ENCODE peak calls at places on chromosomes 6 and 20, in six cellular contexts. B is pancreas, U is transverse colon, X is RWPE1, V is AG04450, H is GM23338. J is an unnamed sample.
A peak's percentile ranks its signal among the peaks of the same experiment; 100 is the strongest.

GRCh38 chr6:4413073-4413472 is 277.7 kb upstream of the ECI2 start:
- DNase-seq in B (no peak), U (no peak), X (no peak), V (peak; percentile 16), H (no peak), J (no peak)

GRCh38 chr20:18511566-18511965 is 3.8 kb downstream of the SEC23B start:
- DNase-seq in B (no peak), U (no peak), X (no peak), V (no peak), H (no peak), J (no peak)

GRCh38 chr6:113018351-113019151 is 671.4 kb downstream of the RFPL4B start:
- DNase-seq in B (no peak), U (peak; percentile 27), X (peak; percentile 4), V (no peak), H (no peak), J (peak; percentile 36)

GRCh38 chr6:29737707-29738630 is 14.7 kb downstream of the HLA-F start:
- DNase-seq in B (no peak), U (peak; percentile 75), X (peak; percentile 57), V (peak; percentile 15), H (peak; percentile 94), J (no peak)

GRCh38 chr6:75830959-75831885 is 82.2 kb downstream of the MYO6 start:
- DNase-seq in B (no peak), U (no peak), X (peak; percentile 37), V (peak; percentile 8), H (no peak), J (no peak)

GRCh38 chr6:20534906-20535305 is 649 bp downstream of the CDKAL1 start:
- DNase-seq in B (no peak), U (no peak), X (no peak), V (no peak), H (no peak), J (no peak)

GRCh38 chr6:5785235-5785634 is 221.5 kb downstream of the NRN1 start:
- DNase-seq in B (no peak), U (no peak), X (no peak), V (no peak), H (no peak), J (no peak)

GRCh38 chr6:52686878-52687699 is 16.2 kb downstream of the TMEM14A start:
- DNase-seq in B (no peak), U (no peak), X (no peak), V (no peak), H (no peak), J (no peak)

GRCh38 chr6:109964949-109965348 is 13.2 kb upstream of the GPR6 start:
- DNase-seq in B (no peak), U (no peak), X (peak; percentile 33), V (no peak), H (no peak), J (no peak)

GRCh38 chr20:61500791-61501321 is 248.8 kb downstream of the CDH4 start:
- DNase-seq in B (no peak), U (no peak), X (no peak), V (no peak), H (peak; percentile 35), J (no peak)

GRCh38 chr6:113412589-113413367 is 444.4 kb upstream of the MARCKS start:
- DNase-seq in B (no peak), U (no peak), X (no peak), V (no peak), H (no peak), J (no peak)

GRCh38 chr20:63829598-63829942 is 1.5 kb downstream of the ZBTB46 start:
- DNase-seq in B (no peak), U (no peak), X (no peak), V (no peak), H (no peak), J (no peak)

GRCh38 chr6:12605888-12606345 is 110.7 kb upstream of the PHACTR1 start:
- DNase-seq in B (no peak), U (peak; percentile 54), X (peak; percentile 60), V (peak; percentile 36), H (peak; percentile 92), J (no peak)

GRCh38 chr6:12606616-12607015 is 110.0 kb upstream of the PHACTR1 start:
- DNase-seq in B (no peak), U (no peak), X (no peak), V (no peak), H (no peak), J (no peak)

GRCh38 chr6:12610862-12611261 is 105.7 kb upstream of the PHACTR1 start:
- DNase-seq in B (no peak), U (no peak), X (no peak), V (no peak), H (no peak), J (no peak)

GRCh38 chr6:12608016-12608860 is 108.3 kb upstream of the PHACTR1 start:
- DNase-seq in B (no peak), U (no peak), X (peak; percentile 17), V (no peak), H (no peak), J (no peak)

DNA sequence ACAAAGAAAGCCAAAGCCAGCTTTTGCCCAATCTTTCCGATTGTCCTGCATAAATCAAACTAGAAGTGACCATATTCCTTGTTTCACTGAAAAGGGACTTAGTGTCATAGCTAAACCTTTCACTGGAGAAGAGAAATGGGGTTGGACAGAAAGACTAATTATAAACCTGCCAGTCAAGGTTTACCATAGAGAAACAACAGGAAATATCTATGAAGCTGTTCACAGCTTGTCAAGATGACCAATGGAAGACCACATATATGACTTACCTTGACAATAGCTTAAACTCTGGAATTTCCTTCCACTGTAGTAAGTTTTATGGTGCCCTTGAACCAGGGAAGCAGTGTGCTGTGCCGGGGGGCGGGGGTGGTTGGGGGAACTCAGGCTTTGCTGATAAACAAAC is 107.7 kb upstream of the PHACTR1 start:
- DNase-seq in B (no peak), U (no peak), X (no peak), V (no peak), H (no peak), J (no peak)
- H3K27ac ChIP-seq in B (no peak overlapping the region), U (no peak overlapping the region), X (no peak overlapping the region), V (no peak overlapping the region), H (no peak overlapping the region), J (peak overlapping the region; percentile 16)

DNA sequence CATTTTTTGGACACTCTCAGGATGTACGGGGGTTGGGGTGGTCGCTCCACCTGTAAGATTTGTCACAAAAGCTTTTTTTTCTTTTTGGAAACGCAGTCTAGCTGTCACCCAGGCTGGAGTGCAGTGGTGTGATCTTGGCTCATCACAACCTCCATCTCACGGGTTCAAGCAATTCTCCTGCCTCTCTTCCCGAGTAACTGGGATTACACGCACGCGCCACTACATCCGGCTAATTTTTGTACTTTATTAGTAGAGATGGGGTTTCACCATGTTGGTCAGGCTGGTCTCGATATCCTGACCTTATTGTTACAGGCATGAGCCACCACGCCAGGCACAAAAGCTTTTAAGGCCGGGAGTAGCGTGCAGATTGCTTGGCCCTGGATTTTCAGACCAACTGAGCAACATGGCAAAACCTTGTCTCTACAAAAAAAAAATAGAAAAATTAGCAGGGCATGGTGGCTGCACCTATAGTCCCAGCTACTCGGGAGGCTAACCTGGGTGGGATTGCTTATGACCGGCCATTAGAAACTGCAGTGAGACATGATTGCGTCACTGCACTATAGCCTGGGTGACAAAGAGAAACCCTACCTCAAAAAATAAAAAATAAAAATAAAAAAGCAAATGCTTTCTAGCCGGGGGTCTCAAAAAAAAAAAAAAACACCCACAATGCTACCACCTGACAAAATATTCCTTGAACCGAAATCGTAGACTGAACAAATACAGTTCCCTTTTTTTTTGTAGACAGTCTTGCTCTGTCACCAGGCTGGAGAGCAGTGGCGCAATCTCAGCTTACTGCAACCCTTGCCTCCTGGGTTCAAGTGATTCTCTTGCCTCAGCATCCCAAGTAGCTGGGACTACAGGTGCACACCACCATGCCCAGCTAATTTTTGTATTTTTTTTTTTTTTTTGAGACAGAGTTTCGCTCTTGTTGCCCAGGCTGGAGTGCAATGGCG is 15.0 kb downstream of the RBM39 start:
- DNase-seq in B (no peak), U (no peak), X (no peak), V (no peak), H (no peak), J (no peak)
- H3K27ac ChIP-seq in B (no peak overlapping the region), U (no peak overlapping the region), X (peak overlapping the region; percentile 7), V (no peak overlapping the region), H (no peak overlapping the region), J (no peak overlapping the region)

DNA sequence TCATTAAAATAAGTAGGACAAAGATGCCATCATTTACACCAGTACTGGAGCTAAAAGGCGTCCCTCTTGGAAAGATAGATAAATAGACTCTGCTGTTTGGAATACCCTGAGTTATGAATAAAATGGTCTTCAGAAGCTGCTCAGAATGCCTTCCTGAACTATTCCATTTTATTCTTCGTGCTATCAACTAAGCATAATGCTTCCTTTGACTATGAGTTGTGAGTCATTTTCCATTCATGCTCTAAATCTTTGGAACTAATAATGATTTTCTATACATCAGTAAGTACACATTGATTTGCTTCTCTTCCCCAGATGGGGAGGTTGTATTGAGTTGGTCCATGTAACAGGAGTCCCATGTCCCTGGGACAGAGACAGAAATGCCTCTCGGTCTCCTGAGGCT is 98.3 kb upstream of the PDE7B start:
- DNase-seq in B (no peak), U (no peak), X (no peak), V (no peak), H (no peak), J (no peak)
- H3K27ac ChIP-seq in B (no peak overlapping the region), U (no peak overlapping the region), X (no peak overlapping the region), V (no peak overlapping the region), H (no peak overlapping the region), J (no peak overlapping the region)

GRCh38 chr6:9494864-9495263 is 920.0 kb downstream of the TFAP2A start:
- DNase-seq in B (no peak), U (no peak), X (no peak), V (no peak), H (no peak), J (no peak)
- H3K27ac ChIP-seq in B (no peak overlapping the region), U (no peak overlapping the region), X (no peak overlapping the region), V (no peak overlapping the region), H (no peak overlapping the region), J (no peak overlapping the region)

J was measured in epithelial cell of prostate.